ENCODE peak calls at places on chromosomes 11 and 22, in four cellular contexts. J is colonic mucosa, D is fibroblast of lung, B is Karpas-422. P is an unnamed sample.

GRCh38 chr11:47857485-47858168 is 9.5 kb upstream of the NUP160 start:
- DNase-seq in D (no peak), B (peak), J (no peak), P (no peak)

GRCh38 chr11:118417801-118418200 is 16.4 kb downstream of the ATP5MG start:
- DNase-seq in B (no peak), J (no peak), D (no peak), P (no peak)

GRCh38 chr11:116601734-116602636 is 170.8 kb downstream of the BUD13 start:
- DNase-seq in B (no peak), D (peak), J (no peak), P (no peak)

GRCh38 chr11:957201-957920 is 31.7 kb downstream of the AP2A2 start:
- DNase-seq in J (no peak), B (no peak), D (no peak), P (no peak)

GRCh38 chr11:370087-370941 is 1.0 kb downstream of the B4GALNT4 start:
- DNase-seq in B (no peak), D (no peak), J (no peak), P (peak)

GRCh38 chr11:77190331-77191075 is 62.5 kb downstream of the MYO7A start:
- DNase-seq in B (no peak), D (no peak), J (no peak), P (no peak)

GRCh38 chr11:14357843-14358728 is 897 bp downstream of the RRAS2 start:
- DNase-seq in D (peak), B (no peak), J (peak), P (peak)

GRCh38 chr11:83583953-83584352 is 297.8 kb upstream of the CCDC90B start:
- DNase-seq in B (no peak), J (no peak), D (peak), P (no peak)

GRCh38 chr11:110712643-110713468 is 619 bp upstream of the ARHGAP20 start:
- DNase-seq in B (no peak), D (peak), J (peak), P (peak)

GRCh38 chr11:116233581-116233980 is 539.2 kb downstream of the BUD13 start:
- DNase-seq in J (no peak), D (no peak), B (no peak), P (no peak)

GRCh38 chr11:28529540-28530410 is 421.6 kb downstream of the METTL15 start:
- DNase-seq in D (peak), B (peak), J (no peak), P (peak)

GRCh38 chr11:56994532-56994931 is 5.8 kb downstream of the OR5AK2 start:
- DNase-seq in D (no peak), B (no peak), J (no peak), P (no peak)

GRCh38 chr22:43277091-43277490 is 66.1 kb downstream of the SCUBE1 start:
- DNase-seq in J (no peak), D (no peak), B (no peak), P (no peak)

GRCh38 chr11:12301379-12301778 is 76.0 kb upstream of the PARVA start:
- DNase-seq in J (no peak), B (no peak), D (no peak), P (no peak)

GRCh38 chr22:17431179-17431578 is 61.9 kb downstream of the CECR2 start:
- DNase-seq in J (no peak), D (no peak), B (no peak), P (no peak)

GRCh38 chr22:29108137-29108536 is 35.3 kb downstream of the KREMEN1 start:
- DNase-seq in B (no peak), J (no peak), D (peak), P (no peak)

GRCh38 chr11:3165152-3165705 is at the start of gene OSBPL5:
- DNase-seq in D (peak), B (no peak), J (peak), P (peak)

GRCh38 chr22:46557736-46558480 is 20.5 kb upstream of the CELSR1 start:
- DNase-seq in D (no peak), B (no peak), J (no peak), P (no peak)

GRCh38 chr11:94851864-94852581 is 83.9 kb downstream of the AMOTL1 start:
- DNase-seq in B (no peak), D (no peak), J (no peak), P (no peak)

GRCh38 chr11:6096417-6096816 is 11.1 kb upstream of the OR56B4 start:
- DNase-seq in J (no peak), B (no peak), D (no peak), P (no peak)

GRCh38 chr11:122756417-122756816 is 81.9 kb upstream of the CRTAM start:
- DNase-seq in D (no peak), J (no peak), B (peak), P (no peak)

GRCh38 chr11:132782102-132782501 is 750.2 kb downstream of the OPCML start:
- DNase-seq in B (no peak), J (no peak), D (no peak), P (no peak)

GRCh38 chr11:22690891-22691290 is 24.5 kb downstream of the GAS2 start:
- DNase-seq in D (no peak), J (no peak), B (no peak), P (no peak)

GRCh38 chr11:86097965-86098364 is 29.1 kb upstream of the PICALM start:
- DNase-seq in B (no peak), D (no peak), J (no peak), P (no peak)

GRCh38 chr11:76207642-76208378 is 1.5 kb upstream of the WNT11 start:
- DNase-seq in D (peak), B (peak), J (peak), P (peak)

GRCh38 chr22:44811141-44811540 is 58.8 kb downstream of the ARHGAP8 start:
- DNase-seq in B (peak), D (no peak), J (no peak), P (no peak)

GRCh38 chr11:33015621-33016551 is at the start of gene DEPDC7:
- DNase-seq in D (peak), B (no peak), J (peak), P (peak)

GRCh38 chr11:71466358-71466757 is 13.4 kb downstream of the NADSYN1 start:
- DNase-seq in B (no peak), D (no peak), J (no peak), P (no peak)

GRCh38 chr11:33557201-33557600 is 143.4 kb downstream of the C11orf91 start:
- DNase-seq in D (peak), B (no peak), J (no peak), P (no peak)

GRCh38 chr11:75592699-75593098 is 30.6 kb downstream of the SERPINH1 start:
- DNase-seq in D (no peak), J (peak), B (no peak), P (no peak)

GRCh38 chr11:14611939-14612338 is 31.7 kb upstream of the PDE3B start:
- DNase-seq in D (no peak), J (no peak), B (no peak), P (no peak)

GRCh38 chr11:109088061-109088460 is 333.9 kb upstream of the C11orf87 start:
- DNase-seq in J (no peak), D (no peak), B (no peak), P (no peak)

GRCh38 chr11:110430267-110431211 is 791 bp downstream of the FDX1 start:
- DNase-seq in D (peak), B (peak), J (peak), P (peak)

GRCh38 chr11:116864531-116864930 is 27.1 kb upstream of the APOA1 start:
- DNase-seq in J (no peak), B (no peak), D (peak), P (no peak)

GRCh38 chr22:26744892-26745808 is 87.8 kb downstream of the MIAT start:
- DNase-seq in D (no peak), B (no peak), J (no peak), P (no peak)

GRCh38 chr11:2150206-2150847 is 10.7 kb downstream of the INS start:
- DNase-seq in D (peak), B (peak), J (no peak), P (peak)

GRCh38 chr22:43897751-43898261 is 6.0 kb upstream of the PNPLA5 start:
- DNase-seq in D (peak), J (no peak), B (no peak), P (no peak)

DNA sequence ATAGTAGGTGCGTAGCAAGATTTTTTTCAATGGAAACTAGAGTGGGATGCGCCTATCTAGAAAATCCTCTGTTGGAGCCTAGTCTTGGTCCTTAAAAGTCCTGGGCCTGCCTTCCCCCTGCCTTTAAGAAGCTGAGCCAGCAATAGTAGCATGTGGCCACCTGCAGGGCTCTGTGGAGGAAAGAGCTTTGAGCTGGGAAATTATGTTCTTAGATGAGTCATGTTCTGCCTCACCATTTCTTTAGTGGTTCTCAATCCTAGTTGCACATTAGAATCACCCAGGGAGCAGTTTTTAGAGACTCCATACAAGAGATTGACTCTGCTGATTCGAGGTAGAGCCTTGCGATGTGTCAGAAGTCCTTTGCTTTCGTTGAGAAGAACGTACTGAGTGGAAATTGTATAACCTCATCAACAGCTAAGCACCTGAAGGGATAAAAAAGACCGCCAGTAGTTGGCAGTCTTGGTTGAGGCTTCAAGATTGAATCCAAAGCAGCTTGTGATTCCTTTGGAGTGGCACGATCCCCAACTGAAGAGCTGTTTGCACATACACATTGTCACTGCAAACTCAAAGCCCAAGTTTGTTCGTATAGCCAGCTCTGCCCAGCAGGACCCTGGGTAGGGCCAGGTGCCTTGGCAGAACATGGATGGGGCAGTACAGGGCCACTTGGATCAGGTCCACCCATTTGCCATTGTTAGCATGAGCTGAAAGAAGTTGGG is 133.3 kb downstream of the COMMD9 start:
- DNase-seq in D (no peak), J (no peak), B (no peak), P (no peak)
- H3K9ac ChIP-seq in D (no peak), J (no peak), B (no peak), P (no peak)

GRCh38 chr11:62122076-62122475 is 1.7 kb upstream of the INCENP start:
- DNase-seq in D (no peak), J (no peak), B (peak), P (peak)

GRCh38 chr11:62120466-62120865 is 3.3 kb upstream of the INCENP start:
- DNase-seq in B (no peak), J (no peak), D (no peak), P (no peak)

GRCh38 chr11:62119569-62119968 is 4.2 kb upstream of the INCENP start:
- DNase-seq in D (no peak), B (no peak), J (no peak), P (no peak)

GRCh38 chr11:62120001-62120400 is 3.8 kb upstream of the INCENP start:
- DNase-seq in D (no peak), B (no peak), J (no peak), P (no peak)

GRCh38 chr11:62116458-62116857 is 7.4 kb upstream of the INCENP start:
- DNase-seq in B (no peak), D (no peak), J (no peak), P (no peak)
- H3K9ac ChIP-seq in B (no peak), D (no peak), J (no peak), P (no peak)

DNA sequence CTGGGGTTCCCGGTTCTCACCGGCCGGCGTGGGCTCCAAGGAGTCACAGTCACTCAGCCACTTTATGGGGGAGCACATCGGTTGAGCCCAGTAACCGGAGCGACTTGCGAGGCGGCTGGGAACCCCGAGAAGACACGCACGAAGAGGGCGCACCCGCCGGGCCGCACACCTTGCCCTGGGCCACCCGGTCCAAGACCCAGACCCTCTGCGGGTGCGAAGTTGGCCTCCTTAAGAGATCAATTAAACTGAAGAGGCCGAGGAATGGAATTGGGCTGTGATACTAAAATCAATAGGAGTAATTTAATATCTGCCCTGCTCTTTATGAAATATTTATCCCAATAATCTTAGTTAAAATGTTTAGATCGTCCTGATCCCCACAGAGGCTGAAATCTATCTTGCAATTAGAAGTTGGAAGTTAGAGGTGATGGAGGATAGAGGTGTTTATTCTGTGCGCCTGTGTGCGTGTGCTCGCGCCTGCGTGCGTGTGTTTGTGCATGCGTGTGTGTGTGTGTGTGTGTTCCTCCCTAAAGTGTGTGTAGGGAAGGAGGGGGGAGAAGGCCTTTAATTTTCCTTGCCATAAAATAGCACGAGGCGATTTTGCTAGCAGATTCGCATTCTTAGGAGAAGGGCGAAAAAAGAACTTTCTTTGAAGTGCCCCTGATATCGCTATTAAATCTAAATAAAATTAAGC is 978 bp upstream of the MN1 start:
- DNase-seq in D (no peak), J (no peak), B (no peak), P (no peak)
- H3K9ac ChIP-seq in D (no peak), J (no peak), B (no peak), P (no peak)

GRCh38 chr22:23781065-23781464 is 5.7 kb upstream of the SMARCB1 start:
- DNase-seq in J (no peak), D (no peak), B (no peak), P (no peak)
- H3K9ac ChIP-seq in J (no peak), D (no peak), B (no peak), P (no peak)

DNA sequence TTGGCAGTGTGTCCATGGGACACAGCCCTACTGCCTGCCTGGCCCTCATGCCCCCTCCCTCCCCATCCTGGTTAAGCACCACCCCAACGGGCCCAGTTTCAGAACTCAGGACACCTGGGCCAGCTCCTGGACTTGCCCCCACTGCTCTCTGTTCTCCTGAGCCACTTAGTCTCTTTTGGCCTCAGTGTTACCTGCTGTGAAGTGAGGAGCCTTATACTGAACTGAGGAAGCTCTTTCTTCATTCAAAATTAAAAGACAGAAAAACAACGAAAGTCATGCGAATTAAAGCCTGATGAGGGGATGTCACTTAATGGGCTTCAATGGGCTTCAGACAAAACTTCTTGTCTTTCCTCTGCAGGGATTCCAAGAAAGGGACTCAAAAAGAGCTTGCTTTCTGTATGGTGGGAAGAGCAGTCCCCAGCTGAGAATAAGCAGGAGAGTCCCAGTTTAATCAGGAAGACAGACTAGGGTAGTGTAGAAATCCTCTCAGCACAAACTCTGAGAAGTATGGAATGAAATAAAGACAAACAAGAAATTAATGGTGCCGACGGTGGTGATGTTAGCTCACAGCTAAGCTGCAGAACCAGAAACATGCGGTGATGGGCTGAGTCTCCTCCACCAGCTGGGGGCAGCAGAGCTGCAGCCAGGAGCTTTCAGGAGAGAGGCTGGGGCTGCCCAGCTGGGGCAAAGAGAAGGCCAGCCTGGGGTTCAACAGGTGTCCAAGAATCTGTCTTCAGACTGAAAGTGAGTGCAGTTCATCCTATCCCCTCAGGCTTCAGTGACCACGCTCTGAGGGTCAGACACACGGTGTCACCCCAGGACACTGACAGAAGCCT is 101.0 kb downstream of the GGTLC2 start:
- DNase-seq in B (peak), J (peak), D (no peak), P (peak)
- H3K9ac ChIP-seq in B (no peak), J (no peak), D (no peak), P (no peak)

GRCh38 chr11:44565008-44565745 is at the start of gene CD82:
- DNase-seq in B (peak), D (peak), J (peak), P (peak)

GRCh38 chr11:44564653-44565007 is 833 bp upstream of the CD82 start:
- DNase-seq in B (no peak), J (no peak), D (peak), P (no peak)

GRCh38 chr11:44562836-44563460 is 2.5 kb upstream of the CD82 start:
- DNase-seq in B (no peak), D (no peak), J (no peak), P (no peak)

GRCh38 chr11:44563716-44564115 is 1.7 kb upstream of the CD82 start:
- DNase-seq in J (no peak), D (peak), B (no peak), P (no peak)

GRCh38 chr11:44564198-44564597 is 1.3 kb upstream of the CD82 start:
- DNase-seq in J (peak), D (peak), B (no peak), P (no peak)
- H3K9ac ChIP-seq in J (peak), D (peak), B (peak), P (no peak)